ENCODE peak calls at places on chromosome 13, in eight cellular contexts. I is AG09309, X is breast epithelium, L is BE2C, R is A549, K is IMR-90, W is fibroblast of mammary gland, Y is heart left ventricle. G is an unnamed sample.
A peak's percentile ranks its signal among the peaks of the same experiment; 100 is the strongest.

GRCh38 chr13:99895428-99895998 is 76.1 kb downstream of the ZIC5 start:
- DNase-seq in X (no peak), R (no peak), K (no peak), I (no peak), Y (no peak), W (no peak), L (no peak), G (no peak)

GRCh38 chr13:109281823-109282239 is 504.6 kb downstream of the IRS2 start:
- DNase-seq in R (no peak), W (no peak), Y (peak; percentile 30), L (no peak), X (no peak), K (no peak), I (no peak), G (no peak)

GRCh38 chr13:32838985-32839384 is 177.2 kb upstream of the KL start:
- DNase-seq in W (no peak), I (no peak), Y (no peak), R (peak; percentile 8), K (peak; percentile 59), L (no peak), X (peak; percentile 18), G (no peak)

GRCh38 chr13:73230714-73231113 is 171.9 kb downstream of the KLF5 start:
- DNase-seq in R (no peak), W (peak; percentile 11), I (no peak), Y (no peak), X (no peak), L (no peak), K (no peak), G (no peak)

GRCh38 chr13:74794582-74794981 is 660.4 kb upstream of the KLF12 start:
- DNase-seq in Y (no peak), R (no peak), I (no peak), L (no peak), K (no peak), W (peak; percentile 34), X (no peak), G (no peak)

GRCh38 chr13:79646880-79647279 is 165.9 kb downstream of the NDFIP2 start:
- DNase-seq in W (no peak), Y (no peak), X (no peak), R (no peak), K (no peak), I (no peak), L (no peak), G (no peak)

GRCh38 chr13:73934771-73935170 is 199.4 kb downstream of the KLF12 start:
- DNase-seq in X (no peak), L (no peak), K (no peak), I (no peak), R (no peak), Y (no peak), W (no peak), G (no peak)

GRCh38 chr13:85543144-85543543 is 256.1 kb downstream of the SLITRK6 start:
- DNase-seq in I (no peak), R (no peak), W (no peak), Y (no peak), L (no peak), K (no peak), X (no peak), G (no peak)

GRCh38 chr13:39408512-39408911 is 194.5 kb downstream of the LHFPL6 start:
- DNase-seq in R (no peak), W (no peak), L (no peak), I (no peak), K (no peak), X (no peak), Y (no peak), G (no peak)

GRCh38 chr13:65401315-65401714 is 1828.8 kb downstream of the PCDH9 start:
- DNase-seq in R (no peak), X (no peak), W (no peak), I (no peak), Y (no peak), K (no peak), L (no peak), G (no peak)

DNA sequence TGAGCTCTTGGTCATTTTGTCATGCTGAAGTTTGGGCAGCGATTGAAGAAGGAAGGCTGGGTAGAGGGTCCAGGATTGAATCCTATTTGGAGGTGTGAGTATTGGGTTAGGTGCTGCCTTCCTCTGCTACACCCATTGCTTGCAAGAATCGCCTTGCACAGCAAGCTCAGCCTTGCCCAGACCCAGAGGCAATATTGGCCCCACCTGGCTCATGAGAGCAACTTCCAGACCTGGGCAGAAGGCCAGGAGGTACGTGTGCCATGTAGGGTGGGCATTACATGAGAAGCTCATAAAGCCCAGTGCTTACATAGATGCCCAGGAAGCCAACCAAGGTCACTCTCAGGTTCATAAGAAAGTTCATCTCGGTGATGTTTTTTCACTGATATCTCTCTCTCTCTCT is 718.0 kb downstream of the EFNB2 start:
- DNase-seq in L (no peak), R (no peak), Y (no peak), X (no peak), I (no peak), W (no peak), K (no peak), G (no peak)
- H3K4me3 ChIP-seq in L (no peak overlapping the region), R (no peak overlapping the region), Y (no peak overlapping the region), X (no peak overlapping the region), I (no peak overlapping the region), W (no peak overlapping the region), K (no peak overlapping the region), G (no peak overlapping the region)

DNA sequence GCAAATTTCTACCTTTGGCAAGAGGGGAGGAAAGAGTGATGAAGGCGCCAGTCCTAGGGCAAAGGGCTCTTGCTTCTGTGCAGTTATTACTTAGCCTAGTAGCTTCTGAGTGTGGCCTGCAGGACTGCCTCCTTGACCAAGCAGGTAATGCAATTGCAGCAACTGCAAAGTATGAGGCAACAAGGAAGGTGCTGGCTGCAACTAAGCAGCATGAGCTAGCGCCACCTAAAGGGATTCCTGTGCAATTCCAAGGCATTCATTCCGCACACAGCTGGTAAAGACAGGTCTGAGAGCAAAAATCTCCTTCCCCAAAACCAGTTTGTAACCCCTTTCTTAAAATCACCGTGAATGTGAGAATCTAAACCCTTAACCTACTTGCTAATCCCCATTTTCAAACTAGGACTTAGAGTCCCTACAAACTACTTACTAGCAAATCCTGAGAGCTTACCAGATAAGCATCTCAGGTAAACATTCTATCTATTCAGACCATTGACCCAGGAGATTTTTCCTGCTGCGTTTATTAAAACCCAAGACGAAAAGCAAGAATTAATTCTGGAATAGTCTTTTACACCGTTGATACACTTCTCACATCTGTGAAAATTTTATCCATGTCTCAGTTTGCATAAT is 62.9 kb downstream of the DCT start:
- DNase-seq in R (peak; percentile 32), K (peak; percentile 24), X (no peak), Y (no peak), I (no peak), W (peak; percentile 52), L (peak; percentile 46), G (no peak)
- TF ChIP-seq CTCF in R (no peak), K (peak; percentile 40), X (no peak), Y (peak; percentile 31), I (peak; percentile 53), W (peak; percentile 64), L (peak; percentile 91), G (peak; percentile 63)

DNA sequence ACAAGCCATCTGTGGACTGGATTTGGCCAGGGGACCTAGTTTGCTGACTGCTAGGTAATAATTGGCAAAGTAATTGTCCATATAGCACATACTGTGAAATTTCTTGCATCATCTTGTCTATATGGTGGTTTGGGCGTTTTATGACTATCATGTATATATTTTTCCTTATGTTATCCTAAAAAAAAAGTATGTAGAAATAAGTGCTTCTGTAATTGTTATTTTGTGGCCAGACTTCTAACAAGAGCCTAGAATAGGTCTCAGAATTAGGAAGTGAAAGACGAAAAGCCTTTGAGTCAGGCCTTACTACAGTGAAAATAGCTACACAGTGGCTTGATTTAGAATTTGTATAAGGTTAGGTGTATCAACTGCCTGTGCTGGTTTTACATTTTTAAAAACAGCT is 4.2 kb downstream of the FNDC3A start:
- DNase-seq in X (no peak), R (no peak), Y (no peak), K (no peak), L (no peak), I (no peak), W (no peak), G (no peak)
- H3K4me3 ChIP-seq in X (no peak overlapping the region), R (no peak overlapping the region), Y (no peak overlapping the region), K (no peak overlapping the region), L (peak overlapping the region; percentile 91), I (no peak overlapping the region), W (no peak overlapping the region), G (no peak overlapping the region)

DNA sequence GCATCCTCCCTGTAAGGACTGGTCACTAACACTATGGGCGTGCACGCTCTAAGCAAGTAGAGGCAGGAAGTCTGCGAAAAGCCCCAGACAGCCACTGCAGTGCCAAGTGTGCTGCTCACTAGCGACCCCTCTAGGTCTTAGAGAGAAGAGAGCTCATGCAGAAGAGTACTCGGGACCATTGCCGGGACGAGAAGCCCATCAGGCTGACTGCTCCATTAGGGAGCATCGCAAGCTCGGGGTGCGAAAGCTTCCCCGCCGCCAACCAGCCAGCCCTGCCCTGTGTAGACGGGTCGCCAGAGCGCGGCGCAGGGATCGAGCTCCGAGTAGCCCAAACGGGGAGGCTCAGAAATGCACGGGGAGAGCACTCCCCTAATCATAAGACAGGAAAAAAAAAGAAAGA is 16.6 kb downstream of the POU4F1 start:
- DNase-seq in Y (no peak), I (no peak), X (no peak), L (peak; percentile 51), R (no peak), K (no peak), W (no peak), G (no peak)
- TF ChIP-seq CTCF in Y (peak; percentile 13), I (no peak), X (no peak), L (peak; percentile 69), R (no peak), K (no peak), W (peak; percentile 22), G (peak; percentile 50)

GRCh38 chr13:60727140-60727539 is 330.1 kb downstream of the TDRD3 start:
- DNase-seq in L (no peak), W (no peak), K (no peak), I (no peak), R (no peak), X (no peak), Y (no peak), G (no peak)
- H3K4me3 ChIP-seq in L (no peak overlapping the region), W (no peak overlapping the region), K (no peak overlapping the region), I (no peak overlapping the region), R (no peak overlapping the region), X (no peak overlapping the region), Y (no peak overlapping the region), G (no peak overlapping the region)